ENCODE peak calls at places on chromosome X, in four cellular contexts. O is heart left ventricle, L is PC-3, Q is SJSA1. Y is an unnamed sample.

GRCh38 chrX:7110821-7111276 is 36.7 kb upstream of the STS start:
- DNase-seq in Q (peak; percentile 12), L (peak; percentile 52), O (no peak), Y (no peak)

GRCh38 chrX:68696267-68696666 is 48.8 kb downstream of the STARD8 start:
- DNase-seq in Q (no peak), L (no peak), O (no peak), Y (no peak)

GRCh38 chrX:7334253-7334935 is 186.4 kb upstream of the PUDP start:
- DNase-seq in Q (peak; percentile 70), L (peak; percentile 62), O (no peak), Y (no peak)

GRCh38 chrX:138853936-138854335 is 142.4 kb upstream of the FGF13 start:
- DNase-seq in L (no peak), O (no peak), Q (no peak), Y (no peak)

GRCh38 chrX:68695206-68695845 is 47.9 kb downstream of the STARD8 start:
- DNase-seq in Q (no peak), O (no peak), L (no peak), Y (no peak)

GRCh38 chrX:96474357-96475125 is 210.1 kb upstream of the DIAPH2 start:
- DNase-seq in L (peak; percentile 85), Q (no peak), O (no peak), Y (no peak)

GRCh38 chrX:39874202-39874816 is 223.4 kb downstream of the BCOR start:
- DNase-seq in L (peak; percentile 74), O (no peak), Q (no peak), Y (peak; percentile 47)

GRCh38 chrX:41468647-41469323 is 21.6 kb downstream of the NYX start:
- DNase-seq in L (peak; percentile 50), Q (no peak), O (no peak), Y (no peak)

GRCh38 chrX:69142688-69143239 is 22.5 kb downstream of the PJA1 start:
- DNase-seq in L (no peak), Q (no peak), O (no peak), Y (no peak)

GRCh38 chrX:123835661-123836371 is 24.0 kb upstream of the XIAP start:
- DNase-seq in L (peak; percentile 84), O (no peak), Q (peak; percentile 31), Y (no peak)

GRCh38 chrX:100872161-100872560 is 2.0 kb downstream of the NOX1 start:
- DNase-seq in O (no peak), L (no peak), Q (no peak), Y (no peak)

GRCh38 chrX:10769165-10769564 is 148.8 kb upstream of the MID1 start:
- DNase-seq in L (peak; percentile 61), O (no peak), Q (peak; percentile 47), Y (peak; percentile 1)

GRCh38 chrX:154484255-154485149 is 1.9 kb downstream of the UBL4A start:
- DNase-seq in Q (no peak), L (peak; percentile 34), O (no peak), Y (no peak)

GRCh38 chrX:103464071-103464773 is 55.1 kb downstream of the RAB40A start:
- DNase-seq in Q (peak; percentile 25), O (peak; percentile 4), L (peak; percentile 55), Y (peak; percentile 24)

GRCh38 chrX:130300010-130300282 is 31.2 kb upstream of the ZNF280C start:
- DNase-seq in L (no peak), O (no peak), Q (no peak), Y (no peak)

GRCh38 chrX:151488677-151489076 is 74.8 kb upstream of the PASD1 start:
- DNase-seq in L (no peak), Q (no peak), O (no peak), Y (peak; percentile 2)

GRCh38 chrX:128807367-128807766 is 715.9 kb downstream of the SMARCA1 start:
- DNase-seq in L (no peak), O (no peak), Q (no peak), Y (peak; percentile 10)

GRCh38 chrX:128781506-128781905 is 729.3 kb upstream of the ACTRT1 start:
- DNase-seq in Q (no peak), L (peak; percentile 46), O (no peak), Y (peak; percentile 39)

GRCh38 chrX:54452920-54453319 is 12.7 kb downstream of the TSR2 start:
- DNase-seq in O (no peak), Q (no peak), L (peak; percentile 9), Y (no peak)

GRCh38 chrX:150813922-150814321 is 84.5 kb downstream of the CD99L2 start:
- DNase-seq in L (no peak), Q (no peak), O (no peak), Y (no peak)

GRCh38 chrX:118221733-118222132 is 105.1 kb upstream of the KLHL13 start:
- DNase-seq in O (no peak), L (no peak), Q (no peak), Y (no peak)

GRCh38 chrX:17567173-17567572 is 170.1 kb upstream of the SCML1 start:
- DNase-seq in O (no peak), Q (no peak), L (no peak), Y (no peak)

GRCh38 chrX:37627602-37628001 is 56.1 kb downstream of the LANCL3 start:
- DNase-seq in O (no peak), Q (no peak), L (peak; percentile 64), Y (no peak)

GRCh38 chrX:123425904-123426303 is 241.8 kb downstream of the GRIA3 start:
- DNase-seq in Q (no peak), O (peak; percentile 3), L (peak; percentile 81), Y (no peak)

GRCh38 chrX:126137899-126138298 is 28.2 kb downstream of the DCAF12L2 start:
- DNase-seq in L (no peak), Q (no peak), O (no peak), Y (no peak)

GRCh38 chrX:101191217-101191750 is 28.3 kb upstream of the DRP2 start:
- DNase-seq in L (no peak), O (peak; percentile 7), Q (no peak), Y (no peak)

GRCh38 chrX:39814391-39814790 is 283.4 kb downstream of the BCOR start:
- DNase-seq in L (peak; percentile 38), O (no peak), Q (peak; percentile 19), Y (peak; percentile 47)

GRCh38 chrX:101223226-101223625 is 3.6 kb downstream of the DRP2 start:
- DNase-seq in L (no peak), Q (no peak), O (no peak), Y (no peak)

GRCh38 chrX:3711331-3711917 is 2.0 kb downstream of the PRKX start:
- DNase-seq in L (no peak), O (peak; percentile 36), Q (no peak), Y (peak; percentile 63)

DNA sequence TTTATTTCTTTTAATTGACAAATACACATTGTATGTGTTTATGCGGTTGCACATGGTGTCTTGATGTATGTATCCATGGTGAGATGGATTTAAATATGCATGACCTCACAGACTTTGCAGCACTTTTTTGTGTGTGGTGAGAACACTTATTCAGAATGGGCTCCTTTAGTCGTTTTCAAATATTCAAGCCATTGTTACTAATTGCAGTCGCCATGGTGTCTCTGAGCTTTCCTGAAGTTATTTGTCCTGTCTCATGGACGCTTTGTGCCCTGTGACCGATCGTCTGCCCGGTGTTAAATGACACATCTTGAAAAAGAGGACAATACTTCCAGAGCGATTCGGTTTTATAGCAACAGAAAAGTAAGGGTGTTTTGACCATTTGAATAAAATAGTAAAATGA is 14.4 kb downstream of the CD99 start:
- DNase-seq in O (no peak), L (no peak), Q (no peak), Y (no peak)
- H3K4me1 ChIP-seq in O (peaks cover 92% of the 10 kb centered on the region), L (peaks cover 39% of the 10 kb centered on the region), Q (peaks cover 37% of the 10 kb centered on the region), Y (peaks cover 95% of the 10 kb centered on the region)

GRCh38 chrX:13398839-13399238 is 79.0 kb upstream of the ATXN3L start:
- DNase-seq in O (no peak), L (no peak), Q (no peak), Y (no peak)
- H3K4me3 ChIP-seq in O (no peak overlapping the region), L (no peak overlapping the region), Q (no peak overlapping the region), Y (no peak overlapping the region)

GRCh38 chrX:45769919-45770582 is 569.4 kb upstream of the DIPK2B start:
- DNase-seq in L (peak; percentile 78), Q (peak; percentile 76), O (peak; percentile 65), Y (peak; percentile 46)

GRCh38 chrX:45768666-45769065 is 568.0 kb upstream of the DIPK2B start:
- DNase-seq in O (no peak), L (no peak), Q (no peak), Y (no peak)

GRCh38 chrX:45765726-45766125 is 565.0 kb upstream of the DIPK2B start:
- DNase-seq in O (no peak), L (peak; percentile 30), Q (no peak), Y (no peak)

GRCh38 chrX:45765281-45765680 is 564.6 kb upstream of the DIPK2B start:
- DNase-seq in L (no peak), Q (no peak), O (no peak), Y (no peak)

GRCh38 chrX:45767021-45767491 is 566.4 kb upstream of the DIPK2B start:
- DNase-seq in L (peak; percentile 35), O (no peak), Q (peak; percentile 65), Y (no peak)
- H3K27ac ChIP-seq in L (peak overlapping the region; percentile 98), O (no peak overlapping the region), Q (peak overlapping the region; percentile 98), Y (peak overlapping the region; percentile 68)

GRCh38 chrX:74498924-74499323 is 77.6 kb downstream of the SLC16A2 start:
- DNase-seq in L (no peak), O (no peak), Q (no peak), Y (no peak)
- H3K4me1 ChIP-seq in L (no peaks in the 10 kb centered on the region), O (no peaks in the 10 kb centered on the region), Q (no peaks in the 10 kb centered on the region), Y (no peaks in the 10 kb centered on the region)

DNA sequence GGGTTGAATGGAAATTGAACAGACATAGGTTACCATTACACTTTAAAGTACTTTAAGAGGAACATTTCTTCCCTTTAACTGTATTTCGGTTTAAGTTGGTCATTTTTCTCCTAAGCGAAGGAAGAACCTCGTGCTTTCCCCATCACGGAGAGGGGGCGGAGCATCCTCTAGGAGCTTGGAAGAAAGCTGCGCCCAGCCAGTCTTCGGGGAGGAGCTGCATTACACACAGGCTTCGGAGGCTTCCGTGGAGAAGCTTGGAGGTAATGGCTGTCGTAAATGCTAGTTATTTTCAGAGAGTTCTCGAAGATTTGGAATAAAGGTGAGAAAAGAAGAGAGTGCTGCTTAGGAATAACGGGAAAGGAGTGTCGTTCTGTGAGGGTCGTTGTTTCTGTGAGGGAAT is at the start of gene PWWP3B:
- DNase-seq in L (peak; percentile 23), O (peak; percentile 17), Q (no peak), Y (no peak)
- H3K4me3 ChIP-seq in L (peak within 1 kb of the TSS; percentile 37), O (peak within 1 kb of the TSS; percentile 36), Q (no peak within 1 kb of the TSS), Y (no peak within 1 kb of the TSS)

Y was measured in CD4-positive, alpha-beta memory T cell.